ENCODE peak calls at places on chromosome 16, in six cellular contexts. One of them, this sample, is unnamed.

GRCh38 chr16:2912330-2913199 is 834 bp downstream of the FLYWCH1 start:
- DNase-seq in H1: no peak
- DNase-seq in neuronal stem cell: no peak
- DNase-seq in H9: no peak
- DNase-seq in IMR-90: peak; percentile 73
- DNase-seq in mesenchymal stem cell: peak; percentile 75
- DNase-seq in this sample: peak; percentile 22

GRCh38 chr16:76579277-76579676 is 302.1 kb downstream of the CNTNAP4 start:
- DNase-seq in neuronal stem cell: no peak
- DNase-seq in IMR-90: no peak
- DNase-seq in H1: no peak
- DNase-seq in H9: no peak
- DNase-seq in mesenchymal stem cell: no peak
- DNase-seq in this sample: no peak

GRCh38 chr16:88015806-88016140 is 64.5 kb downstream of the BANP start:
- DNase-seq in H1: no peak
- DNase-seq in H9: no peak
- DNase-seq in IMR-90: no peak
- DNase-seq in mesenchymal stem cell: no peak
- DNase-seq in neuronal stem cell: no peak
- DNase-seq in this sample: no peak

GRCh38 chr16:546909-547770 is 13.1 kb upstream of the PRR35 start:
- DNase-seq in IMR-90: peak; percentile 16
- DNase-seq in H9: peak; percentile 85
- DNase-seq in H1: peak; percentile 83
- DNase-seq in mesenchymal stem cell: no peak
- DNase-seq in neuronal stem cell: no peak
- DNase-seq in this sample: peak; percentile 58

GRCh38 chr16:20313741-20314140 is 13.6 kb downstream of the GP2 start:
- DNase-seq in mesenchymal stem cell: no peak
- DNase-seq in IMR-90: no peak
- DNase-seq in H9: no peak
- DNase-seq in H1: no peak
- DNase-seq in neuronal stem cell: no peak
- DNase-seq in this sample: no peak

GRCh38 chr16:81939164-81940067 is 71.9 kb downstream of the SDR42E1 start:
- DNase-seq in neuronal stem cell: no peak
- DNase-seq in IMR-90: no peak
- DNase-seq in H9: peak; percentile 73
- DNase-seq in mesenchymal stem cell: peak; percentile 9
- DNase-seq in H1: peak; percentile 71
- DNase-seq in this sample: peak; percentile 96

GRCh38 chr16:12573730-12574383 is 229.8 kb downstream of the CPPED1 start:
- DNase-seq in H1: peak; percentile 88
- DNase-seq in IMR-90: no peak
- DNase-seq in H9: peak; percentile 77
- DNase-seq in neuronal stem cell: peak; percentile 37
- DNase-seq in mesenchymal stem cell: peak; percentile 18
- DNase-seq in this sample: peak; percentile 72

GRCh38 chr16:50440991-50441390 is 72.2 kb upstream of the BRD7 start:
- DNase-seq in neuronal stem cell: no peak
- DNase-seq in H9: no peak
- DNase-seq in H1: no peak
- DNase-seq in mesenchymal stem cell: no peak
- DNase-seq in IMR-90: no peak
- DNase-seq in this sample: no peak

GRCh38 chr16:61435356-61435755 is 600.9 kb downstream of the CDH8 start:
- DNase-seq in IMR-90: no peak
- DNase-seq in neuronal stem cell: no peak
- DNase-seq in H1: no peak
- DNase-seq in H9: no peak
- DNase-seq in mesenchymal stem cell: no peak
- DNase-seq in this sample: no peak

DNA sequence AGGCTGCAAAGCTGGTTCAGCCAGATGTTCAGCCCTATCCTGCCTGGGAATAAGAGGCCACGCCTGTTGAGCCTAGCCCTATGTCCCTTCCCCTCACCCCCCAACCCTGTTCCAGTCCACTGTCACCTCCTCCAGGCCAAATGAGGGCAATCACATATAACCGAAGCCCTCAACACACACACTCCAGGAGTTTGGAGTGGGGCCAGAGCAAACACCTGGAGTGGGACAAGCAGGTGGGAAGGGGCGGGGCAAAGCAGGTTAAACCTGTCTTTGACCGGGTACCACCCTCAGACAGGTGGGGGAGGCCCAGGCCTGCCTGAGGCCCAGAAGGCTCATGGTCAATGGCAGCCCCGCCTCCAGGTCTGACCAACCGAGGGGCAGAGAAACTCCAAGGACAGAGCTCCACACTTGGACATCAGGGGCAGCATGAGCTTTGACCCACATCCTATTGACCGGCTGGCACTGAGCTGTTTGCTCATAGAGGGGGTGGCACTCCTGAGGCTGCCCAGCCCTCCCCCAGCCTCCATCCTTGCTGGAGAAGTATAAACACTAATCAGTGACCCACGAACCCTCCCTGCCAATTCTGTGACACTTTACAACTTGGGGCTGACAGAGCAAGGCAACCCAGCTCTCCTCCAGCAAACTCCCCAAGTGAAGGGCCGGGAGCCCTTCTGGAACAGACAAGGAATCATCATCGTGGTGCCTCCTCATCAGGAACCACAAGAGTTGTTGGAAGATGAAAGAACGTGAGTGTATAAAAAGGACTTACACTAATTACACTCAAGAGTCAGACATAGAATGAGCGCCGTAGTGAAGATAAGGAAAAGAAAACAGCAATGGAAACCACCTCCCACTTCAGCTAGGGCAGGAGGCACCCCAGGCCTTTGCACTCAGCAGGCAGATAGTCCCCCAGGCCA is 1.5 kb downstream of the ESRP2 start:
- DNase-seq in IMR-90: no peak
- DNase-seq in H9: peak; percentile 86
- DNase-seq in mesenchymal stem cell: no peak
- DNase-seq in neuronal stem cell: no peak
- DNase-seq in H1: peak; percentile 80
- DNase-seq in this sample: peak; percentile 45
- H3K18ac ChIP-seq in IMR-90: no peak overlapping the region
- H3K18ac ChIP-seq in H9: no peak overlapping the region
- H3K18ac ChIP-seq in mesenchymal stem cell: peak overlapping the region; percentile 24
- H3K18ac ChIP-seq in neuronal stem cell: no peak overlapping the region
- H3K18ac ChIP-seq in H1: peak overlapping the region; percentile 87
- H3K18ac ChIP-seq in this sample: no peak overlapping the region

GRCh38 chr16:66750279-66751134 is 902 bp downstream of the DYNC1LI2 start:
- DNase-seq in mesenchymal stem cell: peak; percentile 20
- DNase-seq in H9: no peak
- DNase-seq in H1: no peak
- DNase-seq in IMR-90: no peak
- DNase-seq in neuronal stem cell: no peak
- DNase-seq in this sample: peak; percentile 27
- H3K18ac ChIP-seq in mesenchymal stem cell: peak overlapping the region; percentile 98
- H3K18ac ChIP-seq in H9: no peak overlapping the region
- H3K18ac ChIP-seq in H1: no peak overlapping the region
- H3K18ac ChIP-seq in IMR-90: no peak overlapping the region
- H3K18ac ChIP-seq in neuronal stem cell: peak overlapping the region; percentile 97
- H3K18ac ChIP-seq in this sample: peak overlapping the region; percentile 71

GRCh38 chr16:57485091-57485915 is 990 bp downstream of the DOK4 start:
- DNase-seq in IMR-90: no peak
- DNase-seq in mesenchymal stem cell: no peak
- DNase-seq in H1: no peak
- DNase-seq in H9: peak; percentile 24
- DNase-seq in neuronal stem cell: no peak
- DNase-seq in this sample: no peak
- H3K18ac ChIP-seq in IMR-90: no peak overlapping the region
- H3K18ac ChIP-seq in mesenchymal stem cell: peak overlapping the region; percentile 23
- H3K18ac ChIP-seq in H1: no peak overlapping the region
- H3K18ac ChIP-seq in H9: no peak overlapping the region
- H3K18ac ChIP-seq in neuronal stem cell: peak overlapping the region; percentile 94
- H3K18ac ChIP-seq in this sample: peak overlapping the region; percentile 1

GRCh38 chr16:26263406-26263805 is 571.6 kb downstream of the HS3ST4 start:
- DNase-seq in neuronal stem cell: no peak
- DNase-seq in mesenchymal stem cell: no peak
- DNase-seq in IMR-90: no peak
- DNase-seq in H9: no peak
- DNase-seq in H1: no peak
- DNase-seq in this sample: peak; percentile 23

DNA sequence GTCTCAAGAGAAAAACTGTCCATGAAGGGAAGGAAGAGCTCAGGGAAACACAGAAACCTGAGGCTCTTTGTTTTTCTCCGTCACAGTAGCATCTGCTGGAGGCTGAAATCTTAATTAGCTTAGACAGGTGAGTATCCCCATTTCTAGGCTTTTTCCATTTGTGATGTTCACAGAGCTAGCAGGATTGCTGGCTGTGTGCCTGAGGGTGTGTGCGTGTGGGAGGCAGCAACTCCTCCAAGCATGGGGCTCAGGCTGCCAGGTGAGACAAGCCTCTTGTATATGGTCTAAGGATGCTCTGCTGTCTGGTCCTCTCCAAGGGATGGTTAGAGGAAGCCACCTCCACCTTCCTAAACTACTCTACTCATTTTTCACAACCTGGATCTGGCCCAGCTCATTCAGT is 569.9 kb downstream of the HS3ST4 start:
- DNase-seq in H9: no peak
- DNase-seq in IMR-90: no peak
- DNase-seq in neuronal stem cell: no peak
- DNase-seq in H1: no peak
- DNase-seq in mesenchymal stem cell: no peak
- DNase-seq in this sample: no peak
- H3K18ac ChIP-seq in H9: no peak overlapping the region
- H3K18ac ChIP-seq in IMR-90: no peak overlapping the region
- H3K18ac ChIP-seq in neuronal stem cell: no peak overlapping the region
- H3K18ac ChIP-seq in H1: no peak overlapping the region
- H3K18ac ChIP-seq in mesenchymal stem cell: no peak overlapping the region
- H3K18ac ChIP-seq in this sample: no peak overlapping the region

GRCh38 chr16:46896314-46896968 is 12.3 kb downstream of the GPT2 start:
- DNase-seq in H9: no peak
- DNase-seq in neuronal stem cell: no peak
- DNase-seq in H1: no peak
- DNase-seq in mesenchymal stem cell: peak; percentile 3
- DNase-seq in IMR-90: peak; percentile 29
- DNase-seq in this sample: no peak

GRCh38 chr16:46897471-46897870 is 13.3 kb downstream of the GPT2 start:
- DNase-seq in neuronal stem cell: no peak
- DNase-seq in H1: no peak
- DNase-seq in mesenchymal stem cell: no peak
- DNase-seq in H9: no peak
- DNase-seq in IMR-90: no peak
- DNase-seq in this sample: no peak

GRCh38 chr16:46895399-46896313 is 11.5 kb downstream of the GPT2 start:
- DNase-seq in H9: no peak
- DNase-seq in mesenchymal stem cell: no peak
- DNase-seq in H1: no peak
- DNase-seq in neuronal stem cell: no peak
- DNase-seq in IMR-90: no peak
- DNase-seq in this sample: no peak

GRCh38 chr16:46891910-46892309 is 7.7 kb downstream of the GPT2 start:
- DNase-seq in H1: no peak
- DNase-seq in IMR-90: no peak
- DNase-seq in H9: no peak
- DNase-seq in mesenchymal stem cell: no peak
- DNase-seq in neuronal stem cell: no peak
- DNase-seq in this sample: no peak

GRCh38 chr16:46894011-46894672 is 10.0 kb downstream of the GPT2 start:
- DNase-seq in neuronal stem cell: no peak
- DNase-seq in IMR-90: peak; percentile 7
- DNase-seq in H1: no peak
- DNase-seq in mesenchymal stem cell: no peak
- DNase-seq in H9: no peak
- DNase-seq in this sample: no peak
- H3K18ac ChIP-seq in neuronal stem cell: peak overlapping the region; percentile 38
- H3K18ac ChIP-seq in IMR-90: no peak overlapping the region
- H3K18ac ChIP-seq in H1: no peak overlapping the region
- H3K18ac ChIP-seq in mesenchymal stem cell: no peak overlapping the region
- H3K18ac ChIP-seq in H9: no peak overlapping the region
- H3K18ac ChIP-seq in this sample: no peak overlapping the region

This sample was measured in mesendoderm.